ENCODE peak calls at places on chromosomes 7 and 10, in six cellular contexts. E is mesothelial cell of epicardium; N is pancreas; M is brain microvascular endothelial cell; O is CD8-positive, alpha-beta T cell; Z is nephron progenitor cell. Y is an unnamed sample.

GRCh38 chr7:157010588-157011332 is at the start of gene MNX1:
- DNase-seq in E (peak), N (peak), M (no peak), O (no peak), Z (peak), Y (no peak)

GRCh38 chr10:24974978-24975377 is 22.6 kb upstream of the PRTFDC1 start:
- DNase-seq in E (no peak), N (no peak), M (peak), O (no peak), Z (no peak), Y (no peak)

GRCh38 chr10:112562803-112563663 is 116.0 kb downstream of the VTI1A start:
- DNase-seq in E (no peak), N (no peak), M (no peak), O (no peak), Z (no peak), Y (no peak)

GRCh38 chr10:2914741-2915140 is 152.6 kb upstream of the PFKP start:
- DNase-seq in E (no peak), N (no peak), M (no peak), O (no peak), Z (no peak), Y (no peak)

GRCh38 chr10:103751696-103752287 is 103.6 kb downstream of the SH3PXD2A start:
- DNase-seq in E (no peak), N (no peak), M (no peak), O (no peak), Z (no peak), Y (no peak)

GRCh38 chr10:117543245-117543998 is 876 bp downstream of the EMX2 start:
- DNase-seq in E (peak), N (peak), M (peak), O (no peak), Z (peak), Y (no peak)

GRCh38 chr10:23914641-23915040 is 294.3 kb upstream of the KIAA1217 start:
- DNase-seq in E (no peak), N (no peak), M (no peak), O (no peak), Z (no peak), Y (no peak)

GRCh38 chr10:4201866-4202825 is 417.1 kb upstream of the KLF6 start:
- DNase-seq in E (no peak), N (no peak), M (no peak), O (no peak), Z (no peak), Y (no peak)

GRCh38 chr10:132847416-132847777 is 61.5 kb upstream of the NKX6-2 start:
- DNase-seq in E (peak), N (no peak), M (no peak), O (no peak), Z (no peak), Y (no peak)

GRCh38 chr7:102404005-102404861 is 8.1 kb downstream of the PRKRIP1 start:
- DNase-seq in E (no peak), N (no peak), M (peak), O (peak), Z (peak), Y (peak)

GRCh38 chr7:117550625-117551024 is 70.8 kb downstream of the CFTR start:
- DNase-seq in E (no peak), N (no peak), M (no peak), O (no peak), Z (no peak), Y (no peak)

GRCh38 chr7:44321796-44322195 is 3.6 kb downstream of the CAMK2B start:
- DNase-seq in E (no peak), N (peak), M (no peak), O (no peak), Z (no peak), Y (no peak)

GRCh38 chr10:103729851-103730250 is 125.5 kb downstream of the SH3PXD2A start:
- DNase-seq in E (no peak), N (no peak), M (no peak), O (no peak), Z (no peak), Y (no peak)

GRCh38 chr7:114181280-114181679 is 233.3 kb upstream of the FOXP2 start:
- DNase-seq in E (no peak), N (no peak), M (no peak), O (no peak), Z (no peak), Y (no peak)

GRCh38 chr7:107966701-107967100 is 36.3 kb downstream of the LAMB1 start:
- DNase-seq in E (no peak), N (no peak), M (peak), O (no peak), Z (no peak), Y (no peak)

GRCh38 chr10:4546500-4546899 is 279.5 kb upstream of the AKR1E2 start:
- DNase-seq in E (no peak), N (no peak), M (peak), O (no peak), Z (no peak), Y (no peak)

GRCh38 chr10:92789067-92789466 is 59.3 kb upstream of the EXOC6 start:
- DNase-seq in E (no peak), N (no peak), M (no peak), O (no peak), Z (no peak), Y (no peak)

GRCh38 chr7:42856605-42856987 is 55.3 kb downstream of the C7orf25 start:
- DNase-seq in E (no peak), N (no peak), M (no peak), O (no peak), Z (no peak), Y (no peak)

GRCh38 chr7:40156988-40157387 is 22.2 kb downstream of the SUGCT start:
- DNase-seq in E (no peak), N (no peak), M (no peak), O (no peak), Z (no peak), Y (no peak)

GRCh38 chr10:36888925-36889573 is 236.3 kb upstream of the ANKRD30A start:
- DNase-seq in E (no peak), N (no peak), M (peak), O (no peak), Z (peak), Y (no peak)

GRCh38 chr10:80161321-80162084 is 29.0 kb downstream of the PLAC9 start:
- DNase-seq in E (no peak), N (peak), M (no peak), O (no peak), Z (no peak), Y (no peak)
- TF ChIP-seq CTCF in E (peak), N (no peak), M (peak), O (no peak), Z (peak), Y (no peak)

DNA sequence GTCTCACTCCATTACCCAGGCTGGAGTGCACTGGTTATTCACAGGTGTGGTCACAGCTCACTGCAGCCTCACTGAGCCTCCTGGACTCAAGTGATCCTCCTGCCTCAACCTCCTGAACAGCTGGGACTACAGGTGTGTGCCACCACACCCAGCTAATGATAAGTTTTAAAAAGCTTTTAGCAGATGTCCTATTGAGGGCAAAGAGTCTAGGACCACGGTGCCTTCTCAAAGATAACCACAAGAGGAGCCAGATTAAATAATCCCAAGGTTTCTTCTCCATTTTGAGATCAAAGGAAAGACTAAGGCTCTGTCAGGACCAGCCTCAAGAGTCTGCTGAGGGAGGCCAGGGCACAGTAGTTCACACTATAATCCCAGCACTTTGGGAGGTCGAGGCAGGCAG is 4.7 kb downstream of the ATP5MF start:
- DNase-seq in E (no peak), N (peak), M (no peak), O (no peak), Z (no peak), Y (no peak)
- TF ChIP-seq CTCF in E (no peak), N (no peak), M (peak), O (no peak), Z (no peak), Y (no peak)

GRCh38 chr7:73746378-73746777 is 7.8 kb upstream of the ABHD11 start:
- DNase-seq in E (no peak), N (no peak), M (no peak), O (no peak), Z (no peak), Y (no peak)
- TF ChIP-seq CTCF in E (no peak), N (no peak), M (no peak), O (no peak), Z (no peak), Y (no peak)

DNA sequence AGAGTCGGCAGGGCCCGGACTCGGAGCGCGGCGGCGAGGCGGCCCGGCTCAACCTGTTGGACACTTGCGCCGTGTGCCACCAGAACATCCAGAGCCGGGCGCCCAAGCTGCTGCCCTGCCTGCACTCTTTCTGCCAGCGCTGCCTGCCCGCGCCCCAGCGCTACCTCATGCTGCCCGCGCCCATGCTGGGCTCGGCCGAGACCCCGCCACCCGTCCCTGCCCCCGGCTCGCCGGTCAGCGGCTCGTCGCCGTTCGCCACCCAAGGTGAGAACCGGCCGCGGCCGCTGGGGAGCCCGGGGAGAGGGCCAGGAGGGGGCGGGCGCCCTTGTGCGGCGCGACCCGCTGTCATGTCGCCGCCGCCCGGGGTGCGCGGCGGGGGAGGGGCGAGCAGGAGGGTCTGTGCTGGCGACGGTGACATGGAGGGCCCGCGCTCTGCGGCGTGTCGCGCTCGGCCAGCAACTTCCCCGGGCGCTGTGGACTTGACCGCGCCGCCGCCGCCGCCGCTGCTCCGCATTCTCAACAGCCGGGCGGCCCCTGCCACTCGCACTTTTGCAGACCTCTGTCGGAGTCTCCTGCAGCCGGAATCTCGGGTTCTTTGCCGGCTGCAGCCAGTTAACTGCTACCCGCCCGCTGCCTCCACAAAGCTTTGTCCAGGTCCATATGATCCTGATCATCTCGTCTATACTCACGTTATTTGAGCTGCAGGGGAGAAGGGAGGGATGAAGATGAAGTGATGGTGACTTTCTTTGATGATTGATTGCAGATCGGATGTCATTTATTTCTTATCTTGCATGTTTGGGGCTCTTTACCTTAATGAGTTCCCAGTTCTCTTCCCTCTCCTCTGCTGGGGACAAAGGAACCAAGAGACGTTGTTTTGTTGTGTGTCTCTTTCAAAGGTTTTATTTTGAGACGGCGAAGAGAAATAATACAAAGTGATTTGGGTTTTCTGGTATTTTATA is 869 bp downstream of the TRIM24 start:
- DNase-seq in E (peak), N (peak), M (peak), O (peak), Z (peak), Y (peak)
- TF ChIP-seq CTCF in E (no peak), N (no peak), M (no peak), O (no peak), Z (no peak), Y (no peak)

DNA sequence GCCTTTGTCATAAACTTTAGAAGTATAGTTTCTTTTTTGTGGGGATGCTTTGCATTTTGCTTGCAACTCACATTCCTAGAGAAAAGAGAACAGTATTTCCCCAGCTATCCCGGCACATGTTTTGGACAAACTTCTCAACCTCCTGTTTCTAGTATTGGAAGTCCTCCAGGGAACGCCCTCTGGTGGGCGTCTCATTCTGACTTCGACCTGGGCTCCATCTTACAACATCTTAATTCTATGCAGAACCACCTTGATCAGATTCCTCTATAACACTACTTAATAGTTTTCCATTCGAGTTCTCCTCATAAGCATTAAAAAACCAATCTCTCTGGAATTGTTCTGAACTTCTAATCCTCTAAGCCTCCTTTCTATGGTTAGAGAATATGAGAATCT is 139.5 kb upstream of the FZD8 start:
- DNase-seq in E (no peak), N (no peak), M (no peak), O (no peak), Z (no peak), Y (no peak)
- TF ChIP-seq CTCF in E (no peak), N (no peak), M (peak), O (no peak), Z (peak), Y (no peak)

Y was measured in natural killer cell.